ENCODE peak calls at places on chromosomes 4 and X, in four cellular contexts. K is OCI-LY7, T is endothelial cell, O is choroid plexus epithelial cell. X is an unnamed sample.

GRCh38 chr4:78622253-78622979 is 70.8 kb downstream of the ANXA3 start:
- DNase-seq in K (no peak), T (no peak), O (peak), X (no peak)

GRCh38 chr4:152727784-152728183 is 48.0 kb upstream of the TMEM154 start:
- DNase-seq in K (no peak), T (no peak), O (no peak), X (no peak)

GRCh38 chr4:148857234-148857972 is 415.2 kb upstream of the NR3C2 start:
- DNase-seq in K (no peak), T (no peak), O (peak), X (no peak)

GRCh38 chrX:31652651-31653050 is 580.8 kb upstream of the FTHL17 start:
- DNase-seq in K (no peak), T (no peak), O (no peak), X (no peak)

GRCh38 chr4:6019316-6020263 is 1.4 kb upstream of the C4orf50 start:
- DNase-seq in K (peak), T (peak), O (peak), X (peak)

GRCh38 chr4:184280591-184281071 is 63.0 kb upstream of the ENPP6 start:
- DNase-seq in K (peak), T (no peak), O (no peak), X (no peak)

GRCh38 chrX:136477026-136477425 is 10.7 kb upstream of the BRS3 start:
- DNase-seq in K (no peak), T (no peak), O (no peak), X (peak)

GRCh38 chrX:150150780-150151125 is 212.4 kb upstream of the MAMLD1 start:
- DNase-seq in K (no peak), T (no peak), O (no peak), X (no peak)

GRCh38 chr4:19748470-19748869 is 503.2 kb upstream of the SLIT2 start:
- DNase-seq in K (no peak), T (no peak), O (peak), X (peak)

GRCh38 chrX:3549442-3549875 is 164.0 kb downstream of the PRKX start:
- DNase-seq in K (no peak), T (no peak), O (peak), X (peak)

GRCh38 chrX:153494541-153495361 is at the start of gene BGN:
- DNase-seq in K (no peak), T (peak), O (peak), X (no peak)

GRCh38 chr4:41203841-41204240 is 10.5 kb downstream of the APBB2 start:
- DNase-seq in K (no peak), T (no peak), O (no peak), X (no peak)

GRCh38 chrX:497201-497710 is 110.5 kb upstream of the PPP2R3B start:
- DNase-seq in K (no peak), T (no peak), O (no peak), X (no peak)

GRCh38 chr4:73520821-73521220 is 39.3 kb downstream of the AFM start:
- DNase-seq in K (no peak), T (no peak), O (peak), X (peak)

GRCh38 chrX:70769659-70770232 is 138.8 kb downstream of the TEX11 start:
- DNase-seq in K (peak), T (no peak), O (peak), X (peak)

GRCh38 chr4:155964016-155964891 is 10.6 kb upstream of the CTSO start:
- DNase-seq in K (no peak), T (no peak), O (peak), X (no peak)

GRCh38 chrX:13092455-13092941 is 48.1 kb upstream of the FAM9C start:
- DNase-seq in K (no peak), T (no peak), O (no peak), X (no peak)

GRCh38 chr4:74394476-74395136 is 29.7 kb downstream of the EREG start:
- DNase-seq in K (no peak), T (no peak), O (peak), X (no peak)

GRCh38 chr4:71184195-71184781 is 154.5 kb upstream of the SLC4A4 start:
- DNase-seq in K (peak), T (peak), O (peak), X (peak)

GRCh38 chr4:89661490-89661889 is 175.5 kb downstream of the SNCA start:
- DNase-seq in K (no peak), T (no peak), O (peak), X (peak)

GRCh38 chr4:119087121-119087520 is 48.5 kb upstream of the MYOZ2 start:
- DNase-seq in K (no peak), T (no peak), O (peak), X (no peak)
- TF ChIP-seq CTCF in K (peak), T (no peak), O (peak), X (no peak)

GRCh38 chr4:1009647-1010521 is 1.5 kb upstream of the FGFRL1 start:
- DNase-seq in K (peak), T (peak), O (peak), X (peak)
- TF ChIP-seq CTCF in K (no peak), T (peak), O (peak), X (peak)

GRCh38 chrX:84339507-84340364 is 151.7 kb upstream of the RPS6KA6 start:
- DNase-seq in K (peak), T (no peak), O (peak), X (peak)
- TF ChIP-seq CTCF in K (peak), T (peak), O (peak), X (peak)

DNA sequence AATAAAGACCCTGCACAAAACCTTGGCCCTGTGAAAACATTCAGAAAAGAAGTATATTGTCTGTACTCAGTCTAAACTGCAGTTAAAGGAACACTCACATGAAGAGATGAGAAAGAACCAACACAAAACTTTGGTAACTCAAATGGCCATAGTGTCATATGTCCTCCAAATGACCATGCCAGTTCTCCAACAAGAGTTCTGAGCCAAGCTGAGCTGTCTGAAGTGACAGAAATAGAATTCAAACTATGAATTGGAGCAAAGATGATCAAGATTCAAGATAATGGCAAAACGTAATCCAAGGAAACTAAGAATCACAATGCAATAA is 739.3 kb upstream of the NDST4 start:
- DNase-seq in K (no peak), T (no peak), O (no peak), X (no peak)
- TF ChIP-seq CTCF in K (peak), T (no peak), O (no peak), X (peak)

GRCh38 chr4:127782275-127783025 is at the start of gene HSPA4L:
- DNase-seq in K (peak), T (peak), O (peak), X (peak)
- TF ChIP-seq CTCF in K (no peak), T (no peak), O (peak), X (peak)